ENCODE peak calls at places on chromosomes 4 and X, in nine cellular contexts. U, Q, H, Y, A, N, W, C and V are unnamed samples.

GRCh38 chr4:156830356-156830755 is 141.2 kb downstream of the PDGFC start:
- DNase-seq in Y (peak; percentile 17), A (no peak), C (peak; percentile 67), H (no peak), U (peak; percentile 85), Q (no peak), N (no peak), W (peak; percentile 85), V (no peak)

GRCh38 chrX:8579602-8580001 is 115.0 kb downstream of the VCX3B start:
- DNase-seq in A (no peak), N (no peak), Q (no peak), H (peak; percentile 5), W (no peak), U (no peak), C (no peak), Y (no peak), V (no peak)

GRCh38 chr4:17173300-17173699 is 274.9 kb upstream of the LDB2 start:
- DNase-seq in U (no peak), N (no peak), W (no peak), A (no peak), H (peak; percentile 74), Q (no peak), Y (no peak), C (no peak), V (no peak)

GRCh38 chrX:119801253-119802221 is 10.1 kb upstream of the RPL39 start:
- DNase-seq in Q (no peak), U (no peak), Y (no peak), H (no peak), W (no peak), A (no peak), N (no peak), C (no peak), V (no peak)

GRCh38 chrX:16130707-16131106 is 7.3 kb downstream of the GRPR start:
- DNase-seq in H (no peak), Q (no peak), W (no peak), A (no peak), N (no peak), U (no peak), C (no peak), Y (no peak), V (no peak)

GRCh38 chr4:158277558-158277957 is 67.3 kb downstream of the TMEM144 start:
- DNase-seq in Q (no peak), Y (no peak), U (no peak), A (no peak), N (no peak), H (no peak), W (no peak), C (no peak), V (no peak)

GRCh38 chr4:140152015-140152703 is 1.8 kb downstream of the MAML3 start:
- DNase-seq in N (peak; percentile 68), Y (no peak), W (peak; percentile 32), Q (no peak), A (peak; percentile 64), H (peak; percentile 79), U (peak; percentile 57), C (no peak), V (peak; percentile 48)

GRCh38 chrX:14546190-14546589 is 16.9 kb downstream of the GLRA2 start:
- DNase-seq in U (no peak), W (no peak), C (no peak), H (no peak), Q (no peak), N (no peak), Y (no peak), A (no peak), V (no peak)

GRCh38 chr4:10984815-10985214 is 300.2 kb upstream of the CLNK start:
- DNase-seq in Q (no peak), C (no peak), N (no peak), W (no peak), U (no peak), Y (no peak), H (no peak), A (no peak), V (no peak)

GRCh38 chr4:10983885-10984284 is 299.3 kb upstream of the CLNK start:
- DNase-seq in A (no peak), Q (no peak), H (no peak), W (no peak), C (no peak), Y (no peak), N (no peak), U (no peak), V (no peak)

GRCh38 chr4:10981611-10982010 is 297.0 kb upstream of the CLNK start:
- DNase-seq in N (no peak), H (peak; percentile 28), U (no peak), Y (no peak), C (no peak), W (no peak), Q (no peak), A (no peak), V (no peak)

GRCh38 chr4:10982305-10982704 is 297.7 kb upstream of the CLNK start:
- DNase-seq in W (no peak), Q (no peak), U (no peak), Y (no peak), H (peak; percentile 15), A (no peak), C (no peak), N (no peak), V (no peak)

DNA sequence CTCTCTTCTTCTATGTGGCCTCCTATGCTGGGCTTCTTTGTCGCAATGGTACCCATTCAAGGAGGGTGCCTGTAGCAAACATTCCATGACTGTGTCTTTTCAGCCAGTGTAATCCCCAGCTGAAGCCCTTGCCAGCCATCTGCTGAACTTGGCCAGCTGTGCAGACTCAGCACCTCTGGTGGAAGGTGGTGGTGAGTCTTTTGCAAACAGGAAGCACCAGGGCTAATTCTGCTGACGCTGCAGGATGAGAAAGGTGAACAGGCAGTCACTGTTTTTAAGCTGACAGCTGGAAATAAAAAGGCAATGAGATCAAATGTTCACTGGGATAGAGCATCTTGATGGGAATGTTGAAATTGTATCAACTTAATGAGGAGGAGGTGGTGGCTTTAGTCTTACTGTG is 298.7 kb upstream of the CLNK start:
- DNase-seq in N (no peak), U (no peak), A (no peak), C (no peak), Y (no peak), Q (no peak), H (no peak), W (no peak), V (no peak)
- TF ChIP-seq CTCF in N (no peak), U (no peak), A (no peak), C (no peak), Y (no peak), Q (no peak), H (no peak), W (no peak), V (no peak)

GRCh38 chrX:10603612-10604011 is 16.8 kb downstream of the MID1 start:
- DNase-seq in Y (no peak), N (no peak), A (no peak), Q (no peak), C (no peak), W (no peak), U (no peak), H (peak; percentile 42), V (no peak)

GRCh38 chrX:10602646-10603045 is 17.7 kb downstream of the MID1 start:
- DNase-seq in N (no peak), W (no peak), A (no peak), Y (no peak), Q (peak; percentile 59), C (no peak), H (no peak), U (no peak), V (no peak)

GRCh38 chrX:10600479-10600878 is 19.9 kb downstream of the MID1 start:
- DNase-seq in Y (no peak), C (no peak), N (no peak), A (no peak), W (no peak), U (no peak), Q (no peak), H (no peak), V (no peak)

GRCh38 chrX:10598540-10598939 is 21.8 kb downstream of the MID1 start:
- DNase-seq in N (peak; percentile 33), Q (no peak), A (no peak), C (no peak), H (no peak), U (no peak), Y (peak; percentile 58), W (no peak), V (no peak)

GRCh38 chrX:10597871-10598270 is 22.5 kb downstream of the MID1 start:
- DNase-seq in Q (no peak), N (no peak), U (peak; percentile 28), C (no peak), A (no peak), Y (peak; percentile 61), W (peak; percentile 31), H (peak; percentile 52), V (no peak)
- TF ChIP-seq CTCF in Q (peak; percentile 56), N (peak; percentile 55), U (peak; percentile 49), C (peak; percentile 65), A (no peak), Y (peak; percentile 51), W (peak; percentile 61), H (peak; percentile 71), V (peak; percentile 49)

DNA sequence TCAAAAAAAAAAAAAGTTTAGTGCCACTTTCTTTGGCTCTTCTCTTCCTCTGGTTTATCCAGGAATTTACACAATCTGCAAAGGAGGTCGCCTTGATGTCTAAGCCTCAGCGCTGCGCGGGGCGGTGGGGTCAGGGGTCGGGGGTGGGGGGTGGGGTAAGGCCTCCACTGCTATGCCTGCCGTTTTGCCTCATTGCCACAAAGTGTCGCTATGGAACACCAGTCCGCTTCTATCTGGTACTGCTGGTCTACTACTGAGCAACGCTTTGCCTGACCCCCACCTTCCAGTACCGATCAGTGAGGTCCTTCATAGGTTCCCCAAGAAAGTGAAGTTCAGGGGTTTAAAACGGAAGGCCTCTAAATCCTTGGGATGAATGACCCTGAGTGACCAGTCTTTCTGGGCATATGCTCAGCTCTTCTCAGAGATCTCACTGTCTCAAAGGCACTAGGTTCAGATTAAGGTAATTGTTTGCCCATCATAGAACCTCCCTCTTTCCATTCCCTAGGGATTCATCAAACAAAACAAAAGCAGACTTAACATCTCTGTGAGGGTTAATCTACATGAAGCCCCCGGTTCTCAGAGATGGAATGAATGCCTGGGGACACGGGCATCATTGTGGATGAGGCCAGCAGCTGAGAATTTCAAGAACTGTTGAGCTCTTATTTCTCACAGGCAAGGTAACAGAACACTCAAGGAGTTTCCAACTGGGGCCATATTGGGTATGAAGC is 16.9 kb upstream of the TSR2 start:
- DNase-seq in U (no peak), Y (peak; percentile 10), H (peak; percentile 76), C (no peak), A (no peak), Q (no peak), N (no peak), W (no peak), V (no peak)
- TF ChIP-seq CTCF in U (no peak), Y (no peak), H (peak; percentile 72), C (no peak), A (no peak), Q (no peak), N (peak; percentile 9), W (no peak), V (no peak)

GRCh38 chr4:87540176-87541058 is 11.2 kb upstream of the SPARCL1 start:
- DNase-seq in N (no peak), Y (peak; percentile 84), H (no peak), Q (no peak), A (no peak), C (no peak), W (peak; percentile 50), U (peak; percentile 28), V (no peak)

GRCh38 chr4:87543835-87544461 is 14.8 kb upstream of the SPARCL1 start:
- DNase-seq in C (peak; percentile 49), W (peak; percentile 58), Y (peak; percentile 83), Q (no peak), U (peak; percentile 33), N (no peak), H (peak; percentile 83), A (no peak), V (no peak)

GRCh38 chr4:87541521-87541920 is 12.3 kb upstream of the SPARCL1 start:
- DNase-seq in A (no peak), U (no peak), Q (no peak), Y (no peak), N (no peak), C (no peak), W (no peak), H (no peak), V (no peak)

GRCh38 chr4:87542734-87543312 is 13.6 kb upstream of the SPARCL1 start:
- DNase-seq in U (no peak), C (no peak), Y (no peak), A (no peak), N (no peak), W (no peak), H (no peak), Q (no peak), V (no peak)

GRCh38 chr4:87541956-87542709 is 13.0 kb upstream of the SPARCL1 start:
- DNase-seq in Y (no peak), H (no peak), U (no peak), N (no peak), C (no peak), A (no peak), Q (no peak), W (no peak), V (no peak)
- TF ChIP-seq CTCF in Y (no peak), H (no peak), U (no peak), N (no peak), C (no peak), A (no peak), Q (no peak), W (no peak), V (no peak)